ENCODE peak calls at places on chromosome 2, in four cellular contexts. B is HepG2, J is K562, D is GM12878. L is an unnamed sample.

GRCh38 chr2:40360652-40361051 is 91.2 kb downstream of the SLC8A1 start:
- DNase-seq in B (no peak), J (no peak), D (no peak), L (peak)

GRCh38 chr2:204738721-204739120 is 193.4 kb downstream of the PARD3B start:
- DNase-seq in B (no peak), J (no peak), D (no peak), L (no peak)

GRCh38 chr2:30113617-30114293 is 33.1 kb upstream of the YPEL5 start:
- DNase-seq in B (no peak), J (no peak), D (no peak), L (no peak)

GRCh38 chr2:30040147-30040546 is 106.7 kb upstream of the YPEL5 start:
- DNase-seq in B (no peak), J (no peak), D (no peak), L (no peak)

GRCh38 chr2:7020059-7020458 is 102.8 kb downstream of the RNF144A start:
- DNase-seq in B (no peak), J (no peak), D (no peak), L (no peak)

GRCh38 chr2:48566582-48566981 is 36.6 kb downstream of the STON1 start:
- DNase-seq in B (peak), J (peak), D (no peak), L (peak)

GRCh38 chr2:163155279-163155883 is 316.8 kb upstream of the KCNH7 start:
- DNase-seq in B (peak), J (peak), D (peak), L (no peak)

GRCh38 chr2:162840598-162841246 is 2.2 kb upstream of the KCNH7 start:
- DNase-seq in B (peak), J (peak), D (peak), L (peak)

GRCh38 chr2:176140520-176141317 is 10.6 kb upstream of the HOXD4 start:
- DNase-seq in B (peak), J (peak), D (peak), L (peak)

GRCh38 chr2:235605306-235605998 is 111.6 kb downstream of the AGAP1 start:
- DNase-seq in B (no peak), J (no peak), D (no peak), L (peak)

GRCh38 chr2:232838406-232838874 is 31.6 kb upstream of the SNORC start:
- DNase-seq in B (peak), J (peak), D (peak), L (no peak)

GRCh38 chr2:190837417-190837816 is 43.2 kb upstream of the GLS start:
- DNase-seq in B (no peak), J (no peak), D (no peak), L (no peak)

GRCh38 chr2:156818944-156819343 is 382.8 kb downstream of the GPD2 start:
- DNase-seq in B (no peak), J (no peak), D (no peak), L (no peak)

GRCh38 chr2:151907933-151908882 is 80.0 kb upstream of the ARL5A start:
- DNase-seq in B (no peak), J (no peak), D (no peak), L (no peak)

GRCh38 chr2:109435866-109436634 is 177.7 kb downstream of the SEPTIN10 start:
- DNase-seq in B (no peak), J (no peak), D (no peak), L (no peak)

GRCh38 chr2:173963323-173963816 is 1.8 kb downstream of the SP3 start:
- DNase-seq in B (peak), J (no peak), D (no peak), L (no peak)

GRCh38 chr2:101103846-101104245 is 47.3 kb downstream of the TBC1D8 start:
- DNase-seq in B (no peak), J (no peak), D (no peak), L (no peak)

GRCh38 chr2:890214-890613 is 60.4 kb upstream of the SNTG2 start:
- DNase-seq in B (no peak), J (no peak), D (no peak), L (no peak)

GRCh38 chr2:240506406-240507059 is 51.3 kb downstream of the ANKMY1 start:
- DNase-seq in B (no peak), J (no peak), D (no peak), L (no peak)

GRCh38 chr2:16664052-16664731 is 1.4 kb downstream of the CYRIA start:
- DNase-seq in B (no peak), J (no peak), D (no peak), L (no peak)

GRCh38 chr2:168698959-168699358 is 103.5 kb upstream of the NOSTRIN start:
- DNase-seq in B (no peak), J (no peak), D (no peak), L (no peak)

GRCh38 chr2:161353543-161353942 is 45.3 kb downstream of the PSMD14 start:
- DNase-seq in B (no peak), J (no peak), D (no peak), L (no peak)

GRCh38 chr2:620456-621302 is 56.5 kb downstream of the TMEM18 start:
- DNase-seq in B (no peak), J (no peak), D (no peak), L (no peak)

GRCh38 chr2:206115026-206115578 is 29.1 kb upstream of the INO80D start:
- DNase-seq in B (peak), J (no peak), D (no peak), L (no peak)

DNA sequence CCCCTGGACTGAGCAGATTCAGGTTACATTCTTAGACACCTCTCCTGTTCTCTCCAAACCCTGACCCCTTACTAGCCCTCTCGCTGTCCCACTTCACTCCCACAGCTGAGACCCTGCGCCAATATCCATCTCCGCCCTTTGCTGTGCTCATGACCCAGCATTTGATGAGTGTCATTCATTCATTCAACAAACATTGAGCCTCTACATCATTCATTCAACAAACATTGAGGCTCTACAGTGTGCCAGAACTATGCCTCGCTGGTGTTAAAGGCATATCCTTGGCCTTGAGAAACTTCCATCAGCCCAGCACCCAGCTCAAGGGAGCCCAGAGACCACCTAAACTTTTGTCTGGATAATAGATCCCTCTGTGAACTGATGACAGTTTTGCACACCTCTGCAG is 41.9 kb upstream of the MRPL33 start:
- DNase-seq in B (no peak), J (no peak), D (no peak), L (no peak)
- TF ChIP-seq TCF7 in B (no peak), J (no peak), D (no peak), L (no peak)

DNA sequence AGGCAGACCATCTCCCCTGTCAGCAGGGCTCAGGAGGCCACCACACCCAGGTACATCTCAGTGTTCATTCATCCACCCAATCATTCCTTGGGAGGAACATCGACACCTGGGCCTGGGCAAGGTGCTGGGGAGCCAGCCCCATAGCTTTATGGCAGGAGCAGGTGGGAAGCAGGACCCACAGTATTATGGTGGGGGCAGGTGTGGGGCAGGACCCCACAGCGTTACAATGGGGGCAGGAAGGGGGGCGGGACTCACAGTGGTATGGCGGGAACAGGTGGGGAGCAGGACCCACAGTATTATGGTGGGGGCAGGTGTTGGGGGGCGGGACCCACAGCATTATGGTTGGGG is 128.8 kb upstream of the HS6ST1 start:
- DNase-seq in B (no peak), J (no peak), D (no peak), L (no peak)
- TF ChIP-seq ATF3 in B (no peak), J (no peak), D (no peak), L (no peak)

GRCh38 chr2:128639693-128640092 is 321.0 kb upstream of the HS6ST1 start:
- DNase-seq in B (no peak), J (no peak), D (no peak), L (no peak)

GRCh38 chr2:128636802-128637147 is 318.1 kb upstream of the HS6ST1 start:
- DNase-seq in B (no peak), J (no peak), D (no peak), L (no peak)

GRCh38 chr2:128637481-128638155 is 318.9 kb upstream of the HS6ST1 start:
- DNase-seq in B (no peak), J (no peak), D (no peak), L (no peak)

GRCh38 chr2:128638741-128639477 is 320.2 kb upstream of the HS6ST1 start:
- DNase-seq in B (no peak), J (no peak), D (no peak), L (peak)

DNA sequence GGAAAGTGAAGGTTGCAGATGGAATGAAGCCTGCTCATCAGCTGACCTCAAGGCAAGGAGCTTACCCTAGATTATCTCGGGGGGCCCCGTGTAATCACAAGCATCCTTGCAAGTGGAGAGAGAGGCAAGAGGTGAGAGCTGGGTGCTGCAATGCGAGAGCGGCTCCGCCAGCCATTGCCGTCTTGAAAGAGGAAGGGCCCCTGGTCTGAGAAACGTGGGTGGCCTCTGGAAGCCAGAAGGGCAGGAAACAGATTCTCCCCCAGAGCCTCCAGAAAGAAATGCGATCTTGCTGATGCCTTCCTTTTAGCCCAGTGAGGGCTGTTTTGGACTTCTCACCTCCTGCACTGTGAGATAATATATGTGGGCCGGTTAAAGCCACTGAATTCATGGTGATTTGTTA is 319.6 kb upstream of the HS6ST1 start:
- DNase-seq in B (no peak), J (no peak), D (no peak), L (no peak)
- TF ChIP-seq ETV6 in B (no peak), J (no peak), D (no peak), L (no peak)

DNA sequence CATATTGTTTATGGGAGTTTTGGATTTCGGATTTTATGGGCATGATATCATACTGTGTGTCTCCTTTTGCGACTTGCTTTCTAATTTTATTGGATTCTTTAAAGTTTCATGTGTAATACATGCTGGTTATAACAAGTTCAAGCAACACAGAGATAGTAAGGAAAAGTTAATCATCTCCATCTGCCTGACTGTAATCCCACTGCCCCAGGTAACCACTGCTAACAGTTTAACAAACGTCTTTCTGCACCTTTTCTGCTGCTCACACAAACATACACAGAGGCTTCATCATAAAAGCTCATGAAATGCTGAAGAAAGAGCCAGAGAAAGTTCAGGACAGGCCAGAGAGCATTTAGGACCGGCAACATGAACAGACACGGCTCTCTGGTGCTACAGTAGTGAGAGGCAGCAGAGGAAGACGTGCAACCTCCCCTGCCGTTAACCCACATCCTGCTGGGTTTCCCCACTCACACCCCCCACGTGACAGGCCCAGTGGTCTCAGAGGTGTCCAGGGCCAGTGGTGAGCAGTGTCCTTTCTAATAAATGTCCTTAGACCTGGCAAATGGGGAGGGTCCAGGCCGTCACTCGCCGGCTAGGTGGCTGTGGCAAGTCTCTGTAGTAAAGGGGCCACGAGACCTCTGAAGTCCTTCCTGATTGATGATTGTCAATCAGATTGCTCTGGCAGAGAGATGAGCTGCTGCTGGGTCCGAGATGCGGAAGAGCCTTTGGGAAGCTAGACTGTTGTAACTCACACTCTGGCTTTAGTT is 43.0 kb upstream of the SLC1A4 start:
- DNase-seq in B (no peak), J (no peak), D (peak), L (no peak)
- TF ChIP-seq TCF7 in B (no peak), J (no peak), D (no peak), L (no peak)

DNA sequence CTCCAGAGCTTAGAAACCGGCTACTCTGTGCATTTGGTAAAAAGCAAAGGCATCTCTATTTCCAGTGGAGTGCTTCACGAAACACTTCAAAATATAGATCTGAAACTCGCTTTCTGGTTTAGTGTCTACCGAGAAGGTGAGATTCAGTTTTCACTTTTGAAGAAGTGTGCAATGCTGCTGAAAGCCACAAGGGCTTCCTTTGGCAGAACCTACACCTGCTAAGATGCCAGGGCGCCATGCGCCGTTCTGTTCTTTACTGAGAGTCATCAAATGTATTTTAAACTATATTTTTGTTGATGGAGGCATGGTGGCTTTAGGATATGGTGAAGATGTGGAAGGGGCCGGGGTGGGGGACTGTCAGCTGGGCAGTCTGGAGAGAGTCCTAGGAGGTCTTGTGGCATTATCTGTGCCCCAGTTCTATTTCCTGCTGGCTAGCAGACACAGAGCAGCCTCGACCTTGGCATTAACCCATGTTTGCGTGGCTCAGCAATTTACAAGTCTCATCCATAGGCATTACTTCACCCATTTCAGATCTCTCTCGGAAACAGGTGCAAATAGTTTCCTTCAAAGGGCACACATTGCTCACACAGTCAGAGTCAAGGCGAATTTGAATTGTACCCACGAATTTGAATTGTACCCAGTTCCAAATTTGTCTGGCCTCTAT is 46.7 kb upstream of the KCNF1 start:
- DNase-seq in B (no peak), J (no peak), D (peak), L (no peak)
- TF ChIP-seq ATF3 in B (no peak), J (no peak), D (no peak), L (no peak)

GRCh38 chr2:217555075-217555876 is 447.5 kb downstream of the TNS1 start:
- DNase-seq in B (no peak), J (no peak), D (no peak), L (peak)

GRCh38 chr2:217552081-217552480 is 450.7 kb downstream of the TNS1 start:
- DNase-seq in B (no peak), J (no peak), D (no peak), L (no peak)

GRCh38 chr2:217553689-217554088 is 449.1 kb downstream of the TNS1 start:
- DNase-seq in B (no peak), J (no peak), D (no peak), L (no peak)

GRCh38 chr2:217553202-217553601 is 449.6 kb downstream of the TNS1 start:
- DNase-seq in B (no peak), J (no peak), D (no peak), L (no peak)

GRCh38 chr2:217551229-217551909 is 451.4 kb downstream of the TNS1 start:
- DNase-seq in B (peak), J (no peak), D (no peak), L (no peak)
- TF ChIP-seq ETV6 in B (no peak), J (no peak), D (no peak), L (no peak)

L was measured in WTC11.